ENCODE peak calls at places on chromosomes 11 and 22, in six cellular contexts. T is fibroblast of lung, V is K562, U is neuronal stem cell, F is H9, S is Karpas-422. E is an unnamed sample. For H3K9me3, the result is how much of the 10 kb centered on the place peaks cover.

GRCh38 chr22:30265851-30266444 is 703 bp downstream of the OSM start:
- DNase-seq in U (no peak), V (peak), S (peak), T (no peak), F (no peak), E (peak)

GRCh38 chr11:66475349-66476172 is 4.7 kb upstream of the DPP3 start:
- DNase-seq in V (no peak), S (no peak), U (no peak), T (no peak), F (no peak), E (no peak)

GRCh38 chr11:117199061-117199915 is at the start of gene TAGLN:
- DNase-seq in F (peak), S (no peak), T (peak), V (no peak), U (peak), E (no peak)

GRCh38 chr22:36863281-36863680 is 2.5 kb downstream of the NCF4 start:
- DNase-seq in U (no peak), T (no peak), S (no peak), V (no peak), F (no peak), E (no peak)

GRCh38 chr22:40257979-40258378 is 80.3 kb downstream of the TNRC6B start:
- DNase-seq in T (peak), S (no peak), F (no peak), V (no peak), U (no peak), E (no peak)

GRCh38 chr22:28283025-28283654 is 364.1 kb upstream of the PITPNB start:
- DNase-seq in U (no peak), V (no peak), S (no peak), T (peak), F (no peak), E (no peak)

GRCh38 chr11:28107331-28107725 is 628 bp downstream of the KIF18A start:
- DNase-seq in F (no peak), T (no peak), U (no peak), S (peak), V (peak), E (peak)

GRCh38 chr11:85088286-85088685 is 538.9 kb downstream of the DLG2 start:
- DNase-seq in V (no peak), F (no peak), S (no peak), T (peak), U (no peak), E (no peak)

GRCh38 chr11:76085321-76085720 is 121.0 kb downstream of the WNT11 start:
- DNase-seq in U (no peak), S (no peak), V (no peak), T (no peak), F (no peak), E (no peak)

GRCh38 chr11:86515297-86516094 is 140.8 kb downstream of the CCDC81 start:
- DNase-seq in U (no peak), S (no peak), F (no peak), V (no peak), T (peak), E (no peak)

GRCh38 chr22:41028841-41029240 is 63.6 kb upstream of the EP300 start:
- DNase-seq in U (no peak), T (peak), S (no peak), F (no peak), V (no peak), E (no peak)

GRCh38 chr11:108788565-108789199 is 123.8 kb downstream of the DDX10 start:
- DNase-seq in V (peak), T (peak), U (peak), S (peak), F (peak), E (peak)

GRCh38 chr22:39528080-39528661 is 4.4 kb downstream of the RPS19BP1 start:
- DNase-seq in T (no peak), U (no peak), V (no peak), F (no peak), S (peak), E (no peak)

GRCh38 chr22:38850941-38851849 is 7.4 kb upstream of the NPTXR start:
- DNase-seq in S (no peak), T (peak), F (no peak), U (no peak), V (peak), E (no peak)

GRCh38 chr11:117052196-117053149 is 45.8 kb downstream of the SIK3 start:
- DNase-seq in U (no peak), V (no peak), F (no peak), T (no peak), S (no peak), E (no peak)

GRCh38 chr11:107198490-107199007 is 180.3 kb upstream of the GUCY1A2 start:
- DNase-seq in V (no peak), F (no peak), S (no peak), T (peak), U (no peak), E (no peak)

GRCh38 chr11:70078095-70078795 is at the start of gene ANO1:
- DNase-seq in S (no peak), V (peak), T (peak), F (no peak), U (no peak), E (no peak)

GRCh38 chr11:69234740-69235710 is 58.9 kb upstream of the MYEOV start:
- DNase-seq in S (no peak), F (peak), U (no peak), V (peak), T (no peak), E (peak)

GRCh38 chr11:69686856-69687255 is 11.7 kb upstream of the LTO1 start:
- DNase-seq in F (no peak), U (no peak), S (no peak), V (no peak), T (no peak), E (no peak)

GRCh38 chr11:100353083-100353482 is 334.0 kb upstream of the ARHGAP42 start:
- DNase-seq in T (no peak), S (no peak), U (no peak), V (no peak), F (no peak), E (no peak)

GRCh38 chr22:25076281-25076680 is 123.4 kb upstream of the CRYBB3 start:
- DNase-seq in S (no peak), F (no peak), T (no peak), U (no peak), V (no peak), E (no peak)

GRCh38 chr22:25362883-25363240 is 143.4 kb downstream of the CRYBB2 start:
- DNase-seq in U (no peak), S (no peak), V (no peak), F (no peak), T (no peak), E (no peak)

GRCh38 chr22:38431266-38432010 is 23.6 kb downstream of the KCNJ4 start:
- DNase-seq in T (no peak), F (peak), U (no peak), V (no peak), S (no peak), E (no peak)

GRCh38 chr11:131924446-131925240 is 554.2 kb downstream of the NTM start:
- DNase-seq in S (no peak), U (no peak), F (no peak), T (peak), V (no peak), E (no peak)

GRCh38 chr11:1201395-1202153 is 21.3 kb upstream of the MUC5B start:
- DNase-seq in V (no peak), F (no peak), U (no peak), S (no peak), T (no peak), E (no peak)

GRCh38 chr22:40898850-40899357 is 37.0 kb upstream of the DNAJB7 start:
- DNase-seq in S (peak), T (peak), U (no peak), V (peak), F (no peak), E (peak)

GRCh38 chr11:59818572-59818971 is 8.0 kb upstream of the MRPL16 start:
- DNase-seq in U (no peak), T (no peak), S (no peak), F (no peak), V (no peak), E (peak)

GRCh38 chr11:69129053-69129452 is 26.7 kb upstream of the SMIM38 start:
- DNase-seq in V (no peak), S (no peak), F (no peak), T (no peak), U (no peak), E (no peak)

GRCh38 chr11:75346912-75347647 is 4.4 kb downstream of the ARRB1 start:
- DNase-seq in S (no peak), T (peak), F (peak), U (no peak), V (no peak), E (no peak)

GRCh38 chr11:85945296-85945695 is 90.1 kb downstream of the CCDC83 start:
- DNase-seq in F (no peak), T (no peak), U (no peak), V (no peak), S (no peak), E (peak)

GRCh38 chr11:93032580-93032979 is 63.1 kb downstream of the MTNR1B start:
- DNase-seq in U (no peak), F (no peak), T (peak), S (no peak), V (no peak), E (no peak)

GRCh38 chr11:46305295-46305694 is 27.8 kb downstream of the CREB3L1 start:
- DNase-seq in T (no peak), S (peak), V (no peak), U (no peak), F (no peak), E (peak)

GRCh38 chr22:26188341-26188740 is 19.1 kb downstream of the SEZ6L start:
- DNase-seq in T (no peak), U (no peak), S (no peak), F (no peak), V (no peak), E (no peak)

GRCh38 chr11:130462931-130463330 is 14.5 kb downstream of the ADAMTS15 start:
- DNase-seq in S (no peak), F (no peak), U (no peak), V (no peak), T (no peak), E (no peak)

GRCh38 chr11:45755281-45755859 is 49.6 kb upstream of the SLC35C1 start:
- DNase-seq in U (no peak), T (no peak), F (no peak), V (no peak), S (no peak), E (no peak)

GRCh38 chr22:24189249-24190158 is 8.2 kb downstream of the SUSD2 start:
- DNase-seq in V (peak), F (peak), S (peak), T (peak), U (peak), E (peak)

GRCh38 chr22:39343259-39344045 is 6.3 kb upstream of the SYNGR1 start:
- DNase-seq in V (peak), U (no peak), S (peak), T (peak), F (peak), E (peak)

GRCh38 chr11:121240650-121241299 is 51.8 kb upstream of the SC5D start:
- DNase-seq in S (no peak), T (peak), F (no peak), U (no peak), V (no peak), E (no peak)

GRCh38 chr11:121235057-121235456 is 57.5 kb upstream of the SC5D start:
- DNase-seq in V (no peak), S (no peak), U (no peak), F (no peak), T (no peak), E (no peak)

GRCh38 chr11:121236115-121237001 is 56.2 kb upstream of the SC5D start:
- DNase-seq in T (peak), V (no peak), F (no peak), U (peak), S (no peak), E (no peak)

GRCh38 chr11:121241300-121242176 is 51.0 kb upstream of the SC5D start:
- DNase-seq in F (peak), U (no peak), V (no peak), T (no peak), S (no peak), E (no peak)

DNA sequence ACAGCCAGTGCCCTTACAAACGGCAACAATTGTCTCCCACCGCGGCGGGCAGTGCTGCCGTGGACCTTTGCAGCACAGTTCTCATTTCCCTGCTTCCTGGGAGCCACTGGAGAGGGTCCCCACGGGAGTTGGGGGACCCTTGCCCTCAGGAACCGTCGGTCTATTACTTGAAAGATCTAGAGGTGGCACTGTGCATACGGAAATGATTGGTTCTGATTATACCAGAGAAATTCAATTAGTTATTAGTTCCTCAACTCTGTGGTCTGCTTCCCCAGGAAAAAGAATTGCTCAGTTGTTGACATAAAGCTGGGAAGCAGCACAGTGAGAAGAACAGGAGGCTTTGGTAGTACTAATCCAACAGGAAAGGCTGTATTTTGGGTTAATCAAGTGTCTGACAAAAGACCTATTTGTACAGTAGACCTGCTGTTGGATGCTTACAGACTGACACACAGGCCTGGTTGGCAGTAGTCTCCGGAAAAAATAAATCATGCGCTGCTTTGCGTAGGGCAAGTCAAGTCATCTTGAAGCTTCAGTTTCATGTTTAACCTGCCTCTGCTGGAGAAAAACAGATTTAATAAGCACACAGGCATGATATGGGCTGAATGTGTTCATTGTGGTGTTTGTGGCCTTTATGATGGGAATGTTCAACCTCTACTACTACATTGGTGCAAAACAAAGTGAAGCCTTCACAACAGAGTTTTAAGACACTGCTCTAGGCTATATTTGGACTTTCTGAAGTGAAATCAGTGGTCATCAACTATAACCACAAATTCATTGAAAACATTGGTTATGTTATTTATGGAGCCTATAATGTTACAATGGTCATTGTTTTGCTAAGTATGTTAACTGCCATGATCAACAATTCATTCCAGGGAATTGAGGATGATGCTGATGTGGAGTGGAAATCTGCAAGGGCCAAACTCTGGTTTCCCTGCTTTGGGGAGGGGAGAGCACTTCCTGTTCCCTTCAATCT is 54.6 kb upstream of the SC5D start:
- DNase-seq in U (no peak), F (no peak), T (peak), S (no peak), V (no peak), E (peak)
- H3K9me3 ChIP-seq in U (under half), F (under half), T (under half), S (under half), V (under half), E (under half)

GRCh38 chr11:61603667-61604066 is 22.8 kb upstream of the SYT7 start:
- DNase-seq in S (no peak), U (no peak), T (no peak), F (peak), V (no peak), E (no peak)
- H3K4me2 ChIP-seq in S (no peak), U (no peak), T (peak), F (no peak), V (no peak), E (no peak)

GRCh38 chr11:114619659-114620173 is 24.1 kb upstream of the NXPE4 start:
- DNase-seq in T (no peak), F (no peak), U (no peak), S (no peak), V (no peak), E (no peak)
- H3K9me3 ChIP-seq in T (under half), F (under half), U (under half), S (under half), V (under half), E (half or more)

GRCh38 chr22:35555351-35555915 is 14.8 kb downstream of the RASD2 start:
- DNase-seq in F (no peak), U (no peak), T (peak), V (no peak), S (no peak), E (no peak)
- H3K4me2 ChIP-seq in F (no peak), U (no peak), T (no peak), V (no peak), S (no peak), E (no peak)

GRCh38 chr11:2652362-2652761 is 47.4 kb downstream of the KCNQ1OT1 start:
- DNase-seq in U (no peak), T (no peak), S (no peak), V (no peak), F (no peak), E (no peak)

GRCh38 chr11:2650343-2650867 is 49.4 kb downstream of the KCNQ1OT1 start:
- DNase-seq in S (peak), V (no peak), T (no peak), U (no peak), F (no peak), E (no peak)

GRCh38 chr11:2652857-2653643 is 46.7 kb downstream of the KCNQ1OT1 start:
- DNase-seq in F (no peak), T (no peak), S (no peak), V (no peak), U (no peak), E (no peak)

GRCh38 chr11:2651054-2651617 is 48.7 kb downstream of the KCNQ1OT1 start:
- DNase-seq in S (no peak), T (no peak), F (no peak), V (no peak), U (no peak), E (no peak)

GRCh38 chr11:2651826-2652237 is 48.0 kb downstream of the KCNQ1OT1 start:
- DNase-seq in F (no peak), V (no peak), U (no peak), S (no peak), T (no peak), E (no peak)
- H3K9me3 ChIP-seq in F (half or more), V (under half), U (under half), S (under half), T (under half), E (under half)

DNA sequence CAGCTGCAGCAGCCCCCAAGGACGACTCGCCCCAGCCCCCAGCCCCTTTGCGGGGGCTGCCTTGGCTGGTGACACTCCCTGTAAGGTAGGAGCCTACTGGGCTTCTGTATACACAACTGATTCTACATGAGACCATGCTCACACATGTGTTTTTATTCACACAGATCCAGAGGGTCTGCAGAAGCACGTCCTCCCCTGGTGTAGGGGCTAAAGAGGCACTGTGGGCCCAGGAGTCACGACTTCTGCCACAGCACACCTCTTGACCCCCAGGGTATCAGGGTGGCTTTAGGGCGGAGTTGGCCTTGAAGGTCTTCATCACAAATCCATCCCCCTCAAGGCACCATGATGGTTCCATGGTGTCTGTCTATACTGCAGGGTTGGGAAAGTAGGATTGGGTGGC is 931.2 kb downstream of the TBC1D22A start:
- DNase-seq in F (no peak), V (no peak), T (no peak), U (no peak), S (no peak), E (no peak)
- H3K4me2 ChIP-seq in F (no peak), V (no peak), T (no peak), U (no peak), S (no peak), E (no peak)

DNA sequence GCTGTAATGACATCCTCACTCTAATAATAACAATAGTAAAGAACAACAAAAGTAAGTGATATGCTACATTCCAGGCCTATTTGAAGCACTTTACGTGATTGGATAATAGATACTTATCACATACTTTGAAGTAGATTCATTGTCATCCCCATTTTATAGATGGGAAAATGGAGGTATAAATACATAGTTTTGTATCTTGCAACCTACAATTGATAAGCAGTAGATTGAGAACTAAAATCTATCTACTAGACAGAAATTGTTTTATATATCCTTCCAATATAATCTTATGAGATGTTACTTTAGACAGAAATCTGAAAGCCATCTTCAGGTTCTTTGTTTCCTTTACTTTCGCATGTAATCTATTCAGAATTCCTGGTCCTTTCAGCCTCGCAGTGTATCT is 104.6 kb upstream of the CD44 start:
- DNase-seq in T (no peak), V (no peak), F (no peak), U (no peak), S (no peak), E (no peak)
- H3K9me3 ChIP-seq in T (under half), V (under half), F (under half), U (under half), S (under half), E (under half)

DNA sequence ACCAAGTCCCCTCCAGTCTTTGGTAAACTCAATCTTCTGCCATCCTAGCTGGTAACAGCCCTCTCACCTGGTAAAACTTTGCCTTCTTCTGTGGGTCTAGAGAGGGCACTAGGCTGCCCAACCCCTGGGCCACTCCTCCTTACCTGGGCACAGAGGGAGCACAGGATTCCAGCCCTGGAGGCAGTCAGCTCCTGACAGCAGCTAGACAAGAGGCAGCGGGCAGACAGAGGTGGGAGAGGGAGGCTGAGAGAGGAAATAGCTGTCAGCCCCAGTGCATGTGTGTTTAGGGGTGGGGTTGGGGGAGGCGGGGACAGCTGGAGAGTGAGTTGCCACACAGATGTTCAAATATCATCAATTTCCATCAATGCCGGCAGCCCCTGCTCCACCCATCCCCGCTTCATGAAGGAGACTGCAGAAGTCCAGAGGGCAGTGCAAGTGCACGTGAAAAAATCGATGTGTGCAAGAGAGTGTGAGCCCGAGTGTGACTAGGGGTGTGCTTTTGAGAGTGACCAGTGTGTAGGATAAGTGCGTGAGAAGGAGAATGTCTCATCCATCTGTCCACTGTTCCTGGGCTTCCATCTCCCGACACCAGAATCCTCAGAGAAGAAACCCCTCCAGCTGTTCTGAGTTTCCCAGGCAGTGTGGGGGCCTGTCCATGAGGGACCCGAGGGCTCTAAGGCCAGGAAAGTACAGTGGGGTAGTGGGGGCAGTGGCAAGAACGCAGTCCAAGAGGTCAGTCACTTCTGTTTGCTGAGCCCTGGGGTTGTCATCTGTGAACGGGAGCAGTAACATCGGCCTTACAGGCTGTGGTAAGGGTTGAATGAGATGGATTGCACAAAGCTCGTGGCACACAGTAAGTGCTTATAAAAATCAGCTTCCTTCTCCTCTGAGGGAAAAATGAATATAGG is at the start of gene PTGDR2:
- DNase-seq in S (no peak), U (no peak), V (peak), F (no peak), T (no peak), E (no peak)
- H3K4me2 ChIP-seq in S (no peak), U (no peak), V (peak), F (no peak), T (no peak), E (no peak)

E was measured in OCI-LY7.